ENCODE peak calls at places on chromosomes 4 and X, in nine cellular contexts. I is lower leg skin; B is cardiac fibroblast; K is EH; L is Calu3; V is AG04450; R is T-helper 1 cell; E is progenitor cell of endocrine pancreas; D is activated CD4-positive, alpha-beta memory T cell treated with anti-CD3 and anti-CD28 coated beads, Interleukin-2, amount 10 ng/mL, durations not matched to agents 7 days and 5 days. S is an unnamed sample.

GRCh38 chr4:154433543-154433942 is 58.1 kb downstream of the DCHS2 start:
- DNase-seq in D (no peak), V (no peak), L (no peak), I (no peak), B (no peak), E (no peak), K (no peak), R (no peak), S (no peak)

GRCh38 chrX:109533631-109534030 is 3.0 kb upstream of the NXT2 start:
- DNase-seq in E (no peak), I (no peak), R (no peak), B (peak), L (no peak), V (no peak), K (peak), D (no peak), S (no peak)

GRCh38 chr4:64584125-64584524 is 174.9 kb upstream of the TECRL start:
- DNase-seq in B (peak), K (no peak), I (no peak), E (no peak), L (no peak), D (no peak), R (no peak), V (no peak), S (no peak)

GRCh38 chr4:181018998-181019397 is 1224.2 kb upstream of the TENM3 start:
- DNase-seq in R (no peak), L (no peak), V (no peak), B (no peak), K (no peak), E (no peak), I (no peak), D (no peak), S (no peak)

GRCh38 chrX:146755214-146755613 is 54.4 kb upstream of the CXorf51B start:
- DNase-seq in D (no peak), R (no peak), E (no peak), V (no peak), I (no peak), L (no peak), B (no peak), K (no peak), S (no peak)

GRCh38 chrX:153703036-153703370 is 15.3 kb downstream of the SLC6A8 start:
- DNase-seq in K (no peak), V (peak), I (no peak), E (no peak), B (peak), R (no peak), D (no peak), L (no peak), S (peak)

GRCh38 chr4:149158852-149159251 is 656.8 kb downstream of the IQCM start:
- DNase-seq in R (no peak), B (no peak), I (no peak), V (no peak), E (no peak), K (peak), D (no peak), L (no peak), S (no peak)

GRCh38 chr4:171985129-171985528 is 171.9 kb downstream of the GALNTL6 start:
- DNase-seq in R (no peak), L (no peak), E (no peak), K (no peak), B (no peak), D (no peak), I (no peak), V (no peak), S (no peak)

GRCh38 chr4:74258949-74259348 is 49.3 kb upstream of the EPGN start:
- DNase-seq in L (peak), R (no peak), E (no peak), V (no peak), I (no peak), B (peak), K (peak), D (no peak), S (peak)

GRCh38 chr4:95220205-95221175 is 328.3 kb downstream of the UNC5C start:
- DNase-seq in K (no peak), B (no peak), D (no peak), I (no peak), E (no peak), V (no peak), L (no peak), R (no peak), S (no peak)

GRCh38 chrX:119685225-119686066 is 7.5 kb downstream of the SEPTIN6 start:
- DNase-seq in D (peak), K (peak), V (no peak), E (no peak), L (no peak), I (no peak), R (peak), B (no peak), S (no peak)

GRCh38 chr4:35125995-35126712 is 1118.2 kb downstream of the ARAP2 start:
- DNase-seq in V (no peak), L (no peak), D (no peak), B (no peak), R (no peak), E (no peak), I (no peak), K (no peak), S (no peak)

GRCh38 chrX:141642979-141643378 is 53.5 kb downstream of the SPANXA2 start:
- DNase-seq in K (peak), I (no peak), B (peak), L (no peak), V (no peak), R (no peak), D (no peak), E (no peak), S (no peak)

GRCh38 chr4:83151645-83152044 is 37.1 kb upstream of the PLAC8 start:
- DNase-seq in E (no peak), R (no peak), B (no peak), K (no peak), I (no peak), L (no peak), V (no peak), D (no peak), S (no peak)

GRCh38 chr4:10762541-10762940 is 78.0 kb upstream of the CLNK start:
- DNase-seq in V (peak), D (no peak), I (no peak), E (no peak), R (no peak), B (peak), L (no peak), K (peak), S (no peak)

GRCh38 chr4:151783867-151784266 is 23.1 kb upstream of the GATB start:
- DNase-seq in E (no peak), D (no peak), R (no peak), K (peak), B (no peak), I (no peak), L (no peak), V (no peak), S (no peak)

GRCh38 chr4:33649015-33649414 is 2595.3 kb downstream of the ARAP2 start:
- DNase-seq in V (no peak), D (no peak), R (no peak), K (peak), E (no peak), L (no peak), B (peak), I (no peak), S (peak)

GRCh38 chrX:153828308-153828707 is 2.0 kb downstream of the PDZD4 start:
- DNase-seq in R (no peak), E (no peak), K (no peak), D (no peak), L (no peak), V (no peak), B (no peak), I (no peak), S (no peak)